ENCODE peak calls at places on chromosomes 16 and 17, in ten cellular contexts. One of them, this sample, is unnamed.

GRCh38 chr17:43661699-43662431 is at the start of gene MEOX1:
- DNase-seq in A172: peak
- DNase-seq in IMR-90: peak
- DNase-seq in ACHN: no peak
- DNase-seq in glutamatergic neuron: no peak
- DNase-seq in CD8-positive, alpha-beta memory T cell: no peak
- DNase-seq in H54: peak
- DNase-seq in activated CD4-positive, CD25-positive, alpha-beta regulatory T cell: no peak
- DNase-seq in activated T-helper 1 cell treated with anti-CD3 and anti-CD28 coated beads, Interleukin-2, amount 50 U/mL, for 16 hours: no peak
- DNase-seq in NCI-H1694 treated with DMSO at 0.1 percent for 48 hours: no peak
- DNase-seq in this sample: no peak

GRCh38 chr17:74351552-74352210 is 10.0 kb downstream of the BTBD17 start:
- DNase-seq in A172: no peak
- DNase-seq in IMR-90: no peak
- DNase-seq in ACHN: no peak
- DNase-seq in glutamatergic neuron: peak
- DNase-seq in CD8-positive, alpha-beta memory T cell: no peak
- DNase-seq in H54: no peak
- DNase-seq in activated CD4-positive, CD25-positive, alpha-beta regulatory T cell: no peak
- DNase-seq in activated T-helper 1 cell treated with anti-CD3 and anti-CD28 coated beads, Interleukin-2, amount 50 U/mL, for 16 hours: no peak
- DNase-seq in NCI-H1694 treated with DMSO at 0.1 percent for 48 hours: no peak
- DNase-seq in this sample: peak

GRCh38 chr17:50507871-50508572 is at the start of gene MYCBPAP:
- DNase-seq in A172: no peak
- DNase-seq in IMR-90: peak
- DNase-seq in ACHN: no peak
- DNase-seq in glutamatergic neuron: peak
- DNase-seq in CD8-positive, alpha-beta memory T cell: peak
- DNase-seq in H54: no peak
- DNase-seq in activated CD4-positive, CD25-positive, alpha-beta regulatory T cell: peak
- DNase-seq in activated T-helper 1 cell treated with anti-CD3 and anti-CD28 coated beads, Interleukin-2, amount 50 U/mL, for 16 hours: peak
- DNase-seq in NCI-H1694 treated with DMSO at 0.1 percent for 48 hours: no peak
- DNase-seq in this sample: peak

GRCh38 chr17:2004435-2004952 is 20.6 kb downstream of the RTN4RL1 start:
- DNase-seq in A172: no peak
- DNase-seq in IMR-90: no peak
- DNase-seq in ACHN: no peak
- DNase-seq in glutamatergic neuron: no peak
- DNase-seq in CD8-positive, alpha-beta memory T cell: no peak
- DNase-seq in H54: no peak
- DNase-seq in activated CD4-positive, CD25-positive, alpha-beta regulatory T cell: no peak
- DNase-seq in activated T-helper 1 cell treated with anti-CD3 and anti-CD28 coated beads, Interleukin-2, amount 50 U/mL, for 16 hours: no peak
- DNase-seq in NCI-H1694 treated with DMSO at 0.1 percent for 48 hours: no peak
- DNase-seq in this sample: no peak

GRCh38 chr17:37084375-37084774 is 135.6 kb downstream of the AATF start:
- DNase-seq in A172: no peak
- DNase-seq in IMR-90: no peak
- DNase-seq in ACHN: no peak
- DNase-seq in glutamatergic neuron: no peak
- DNase-seq in CD8-positive, alpha-beta memory T cell: no peak
- DNase-seq in H54: no peak
- DNase-seq in activated CD4-positive, CD25-positive, alpha-beta regulatory T cell: no peak
- DNase-seq in activated T-helper 1 cell treated with anti-CD3 and anti-CD28 coated beads, Interleukin-2, amount 50 U/mL, for 16 hours: no peak
- DNase-seq in NCI-H1694 treated with DMSO at 0.1 percent for 48 hours: no peak
- DNase-seq in this sample: no peak

GRCh38 chr16:80120899-80121521 is 419.8 kb upstream of the DYNLRB2 start:
- DNase-seq in A172: no peak
- DNase-seq in IMR-90: no peak
- DNase-seq in ACHN: no peak
- DNase-seq in glutamatergic neuron: no peak
- DNase-seq in CD8-positive, alpha-beta memory T cell: no peak
- DNase-seq in H54: no peak
- DNase-seq in activated CD4-positive, CD25-positive, alpha-beta regulatory T cell: no peak
- DNase-seq in activated T-helper 1 cell treated with anti-CD3 and anti-CD28 coated beads, Interleukin-2, amount 50 U/mL, for 16 hours: no peak
- DNase-seq in NCI-H1694 treated with DMSO at 0.1 percent for 48 hours: no peak
- DNase-seq in this sample: no peak

GRCh38 chr17:50337956-50338355 is 8.0 kb upstream of the XYLT2 start:
- DNase-seq in A172: no peak
- DNase-seq in IMR-90: peak
- DNase-seq in ACHN: no peak
- DNase-seq in glutamatergic neuron: no peak
- DNase-seq in CD8-positive, alpha-beta memory T cell: no peak
- DNase-seq in H54: no peak
- DNase-seq in activated CD4-positive, CD25-positive, alpha-beta regulatory T cell: no peak
- DNase-seq in activated T-helper 1 cell treated with anti-CD3 and anti-CD28 coated beads, Interleukin-2, amount 50 U/mL, for 16 hours: no peak
- DNase-seq in NCI-H1694 treated with DMSO at 0.1 percent for 48 hours: no peak
- DNase-seq in this sample: no peak

GRCh38 chr17:7720125-7720524 is 2.6 kb downstream of the DNAH2 start:
- DNase-seq in A172: no peak
- DNase-seq in IMR-90: no peak
- DNase-seq in ACHN: no peak
- DNase-seq in glutamatergic neuron: no peak
- DNase-seq in CD8-positive, alpha-beta memory T cell: no peak
- DNase-seq in H54: no peak
- DNase-seq in activated CD4-positive, CD25-positive, alpha-beta regulatory T cell: no peak
- DNase-seq in activated T-helper 1 cell treated with anti-CD3 and anti-CD28 coated beads, Interleukin-2, amount 50 U/mL, for 16 hours: no peak
- DNase-seq in NCI-H1694 treated with DMSO at 0.1 percent for 48 hours: peak
- DNase-seq in this sample: no peak

GRCh38 chr16:24986512-24987303 is 28.5 kb downstream of the ARHGAP17 start:
- DNase-seq in A172: peak
- DNase-seq in IMR-90: peak
- DNase-seq in ACHN: no peak
- DNase-seq in glutamatergic neuron: no peak
- DNase-seq in CD8-positive, alpha-beta memory T cell: no peak
- DNase-seq in H54: no peak
- DNase-seq in activated CD4-positive, CD25-positive, alpha-beta regulatory T cell: no peak
- DNase-seq in activated T-helper 1 cell treated with anti-CD3 and anti-CD28 coated beads, Interleukin-2, amount 50 U/mL, for 16 hours: no peak
- DNase-seq in NCI-H1694 treated with DMSO at 0.1 percent for 48 hours: peak
- DNase-seq in this sample: no peak

GRCh38 chr16:3094289-3095027 is 4.6 kb downstream of the ZSCAN10 start:
- DNase-seq in A172: peak
- DNase-seq in IMR-90: peak
- DNase-seq in ACHN: peak
- DNase-seq in glutamatergic neuron: no peak
- DNase-seq in CD8-positive, alpha-beta memory T cell: peak
- DNase-seq in H54: peak
- DNase-seq in activated CD4-positive, CD25-positive, alpha-beta regulatory T cell: no peak
- DNase-seq in activated T-helper 1 cell treated with anti-CD3 and anti-CD28 coated beads, Interleukin-2, amount 50 U/mL, for 16 hours: no peak
- DNase-seq in NCI-H1694 treated with DMSO at 0.1 percent for 48 hours: peak
- DNase-seq in this sample: peak

GRCh38 chr17:40347319-40348135 is 17.0 kb downstream of the GJD3 start:
- DNase-seq in A172: no peak
- DNase-seq in IMR-90: no peak
- DNase-seq in ACHN: no peak
- DNase-seq in glutamatergic neuron: no peak
- DNase-seq in CD8-positive, alpha-beta memory T cell: no peak
- DNase-seq in H54: no peak
- DNase-seq in activated CD4-positive, CD25-positive, alpha-beta regulatory T cell: no peak
- DNase-seq in activated T-helper 1 cell treated with anti-CD3 and anti-CD28 coated beads, Interleukin-2, amount 50 U/mL, for 16 hours: no peak
- DNase-seq in NCI-H1694 treated with DMSO at 0.1 percent for 48 hours: no peak
- DNase-seq in this sample: no peak

GRCh38 chr17:10635290-10635689 is 21.8 kb downstream of the MYH3 start:
- DNase-seq in A172: no peak
- DNase-seq in IMR-90: no peak
- DNase-seq in ACHN: no peak
- DNase-seq in glutamatergic neuron: no peak
- DNase-seq in CD8-positive, alpha-beta memory T cell: no peak
- DNase-seq in H54: no peak
- DNase-seq in activated CD4-positive, CD25-positive, alpha-beta regulatory T cell: no peak
- DNase-seq in activated T-helper 1 cell treated with anti-CD3 and anti-CD28 coated beads, Interleukin-2, amount 50 U/mL, for 16 hours: no peak
- DNase-seq in NCI-H1694 treated with DMSO at 0.1 percent for 48 hours: no peak
- DNase-seq in this sample: peak

GRCh38 chr17:72693147-72693878 is 399.2 kb downstream of the SLC39A11 start:
- DNase-seq in A172: no peak
- DNase-seq in IMR-90: no peak
- DNase-seq in ACHN: no peak
- DNase-seq in glutamatergic neuron: no peak
- DNase-seq in CD8-positive, alpha-beta memory T cell: no peak
- DNase-seq in H54: no peak
- DNase-seq in activated CD4-positive, CD25-positive, alpha-beta regulatory T cell: no peak
- DNase-seq in activated T-helper 1 cell treated with anti-CD3 and anti-CD28 coated beads, Interleukin-2, amount 50 U/mL, for 16 hours: no peak
- DNase-seq in NCI-H1694 treated with DMSO at 0.1 percent for 48 hours: no peak
- DNase-seq in this sample: no peak

GRCh38 chr16:68257251-68257905 is 6.9 kb upstream of the SLC7A6 start:
- DNase-seq in A172: peak
- DNase-seq in IMR-90: peak
- DNase-seq in ACHN: peak
- DNase-seq in glutamatergic neuron: no peak
- DNase-seq in CD8-positive, alpha-beta memory T cell: no peak
- DNase-seq in H54: peak
- DNase-seq in activated CD4-positive, CD25-positive, alpha-beta regulatory T cell: no peak
- DNase-seq in activated T-helper 1 cell treated with anti-CD3 and anti-CD28 coated beads, Interleukin-2, amount 50 U/mL, for 16 hours: no peak
- DNase-seq in NCI-H1694 treated with DMSO at 0.1 percent for 48 hours: no peak
- DNase-seq in this sample: no peak

GRCh38 chr16:29694384-29695195 is 15.6 kb downstream of the QPRT start:
- DNase-seq in A172: no peak
- DNase-seq in IMR-90: no peak
- DNase-seq in ACHN: no peak
- DNase-seq in glutamatergic neuron: no peak
- DNase-seq in CD8-positive, alpha-beta memory T cell: no peak
- DNase-seq in H54: no peak
- DNase-seq in activated CD4-positive, CD25-positive, alpha-beta regulatory T cell: no peak
- DNase-seq in activated T-helper 1 cell treated with anti-CD3 and anti-CD28 coated beads, Interleukin-2, amount 50 U/mL, for 16 hours: no peak
- DNase-seq in NCI-H1694 treated with DMSO at 0.1 percent for 48 hours: no peak
- DNase-seq in this sample: no peak

GRCh38 chr16:56860226-56861020 is 4.6 kb upstream of the SLC12A3 start:
- DNase-seq in A172: no peak
- DNase-seq in IMR-90: no peak
- DNase-seq in ACHN: no peak
- DNase-seq in glutamatergic neuron: no peak
- DNase-seq in CD8-positive, alpha-beta memory T cell: peak
- DNase-seq in H54: no peak
- DNase-seq in activated CD4-positive, CD25-positive, alpha-beta regulatory T cell: peak
- DNase-seq in activated T-helper 1 cell treated with anti-CD3 and anti-CD28 coated beads, Interleukin-2, amount 50 U/mL, for 16 hours: no peak
- DNase-seq in NCI-H1694 treated with DMSO at 0.1 percent for 48 hours: no peak
- DNase-seq in this sample: no peak

GRCh38 chr17:4530799-4531730 is 24.1 kb downstream of the MYBBP1A start:
- DNase-seq in A172: no peak
- DNase-seq in IMR-90: no peak
- DNase-seq in ACHN: no peak
- DNase-seq in glutamatergic neuron: no peak
- DNase-seq in CD8-positive, alpha-beta memory T cell: no peak
- DNase-seq in H54: no peak
- DNase-seq in activated CD4-positive, CD25-positive, alpha-beta regulatory T cell: no peak
- DNase-seq in activated T-helper 1 cell treated with anti-CD3 and anti-CD28 coated beads, Interleukin-2, amount 50 U/mL, for 16 hours: no peak
- DNase-seq in NCI-H1694 treated with DMSO at 0.1 percent for 48 hours: no peak
- DNase-seq in this sample: no peak

GRCh38 chr16:1961651-1962067 is 2.3 kb downstream of the NDUFB10 start:
- DNase-seq in A172: no peak
- DNase-seq in IMR-90: no peak
- DNase-seq in ACHN: no peak
- DNase-seq in glutamatergic neuron: no peak
- DNase-seq in CD8-positive, alpha-beta memory T cell: no peak
- DNase-seq in H54: no peak
- DNase-seq in activated CD4-positive, CD25-positive, alpha-beta regulatory T cell: no peak
- DNase-seq in activated T-helper 1 cell treated with anti-CD3 and anti-CD28 coated beads, Interleukin-2, amount 50 U/mL, for 16 hours: no peak
- DNase-seq in NCI-H1694 treated with DMSO at 0.1 percent for 48 hours: no peak
- DNase-seq in this sample: no peak

This sample was measured in WTC11.